ENCODE peak calls at places on chromosomes 7 and 10, in eight cellular contexts. One of them, this sample, is unnamed.

GRCh38 chr10:14477408-14477710 is 146.6 kb upstream of the FRMD4A start:
- DNase-seq in NCI-H510A treated with DMSO at 0.1 percent for 48 hours: no peak
- DNase-seq in endothelial cell: no peak
- DNase-seq in cerebellar cortex: peak; percentile 31
- DNase-seq in fibroblast of mammary gland: peak; percentile 34
- DNase-seq in ELR: peak; percentile 60
- DNase-seq in AG09309: no peak
- DNase-seq in Calu3: no peak
- DNase-seq in this sample: no peak

GRCh38 chr7:17289074-17289665 is 9.3 kb upstream of the AHR start:
- DNase-seq in NCI-H510A treated with DMSO at 0.1 percent for 48 hours: no peak
- DNase-seq in endothelial cell: no peak
- DNase-seq in cerebellar cortex: no peak
- DNase-seq in fibroblast of mammary gland: peak; percentile 27
- DNase-seq in ELR: no peak
- DNase-seq in AG09309: no peak
- DNase-seq in Calu3: no peak
- DNase-seq in this sample: no peak

GRCh38 chr7:114409750-114410149 is 4.9 kb upstream of the FOXP2 start:
- DNase-seq in NCI-H510A treated with DMSO at 0.1 percent for 48 hours: no peak
- DNase-seq in endothelial cell: no peak
- DNase-seq in cerebellar cortex: no peak
- DNase-seq in fibroblast of mammary gland: peak; percentile 71
- DNase-seq in ELR: peak; percentile 78
- DNase-seq in AG09309: peak; percentile 23
- DNase-seq in Calu3: no peak
- DNase-seq in this sample: no peak

GRCh38 chr10:2351566-2351965 is 614.2 kb upstream of the ADARB2 start:
- DNase-seq in NCI-H510A treated with DMSO at 0.1 percent for 48 hours: no peak
- DNase-seq in endothelial cell: no peak
- DNase-seq in cerebellar cortex: no peak
- DNase-seq in fibroblast of mammary gland: no peak
- DNase-seq in ELR: no peak
- DNase-seq in AG09309: no peak
- DNase-seq in Calu3: no peak
- DNase-seq in this sample: no peak

GRCh38 chr10:102322914-102323313 is 72.6 kb upstream of the NFKB2 start:
- DNase-seq in NCI-H510A treated with DMSO at 0.1 percent for 48 hours: no peak
- DNase-seq in endothelial cell: no peak
- DNase-seq in cerebellar cortex: no peak
- DNase-seq in fibroblast of mammary gland: no peak
- DNase-seq in ELR: no peak
- DNase-seq in AG09309: no peak
- DNase-seq in Calu3: no peak
- DNase-seq in this sample: no peak

GRCh38 chr7:145082366-145083240 is 246.8 kb upstream of the TPK1 start:
- DNase-seq in NCI-H510A treated with DMSO at 0.1 percent for 48 hours: peak; percentile 11
- DNase-seq in endothelial cell: no peak
- DNase-seq in cerebellar cortex: no peak
- DNase-seq in fibroblast of mammary gland: no peak
- DNase-seq in ELR: no peak
- DNase-seq in AG09309: no peak
- DNase-seq in Calu3: no peak
- DNase-seq in this sample: no peak

GRCh38 chr10:129365767-129366400 is 101.2 kb upstream of the MGMT start:
- DNase-seq in NCI-H510A treated with DMSO at 0.1 percent for 48 hours: no peak
- DNase-seq in endothelial cell: no peak
- DNase-seq in cerebellar cortex: no peak
- DNase-seq in fibroblast of mammary gland: no peak
- DNase-seq in ELR: peak; percentile 1
- DNase-seq in AG09309: no peak
- DNase-seq in Calu3: no peak
- DNase-seq in this sample: no peak

GRCh38 chr10:80945267-80945880 is 407.7 kb downstream of the SH2D4B start:
- DNase-seq in NCI-H510A treated with DMSO at 0.1 percent for 48 hours: no peak
- DNase-seq in endothelial cell: peak; percentile 27
- DNase-seq in cerebellar cortex: peak; percentile 21
- DNase-seq in fibroblast of mammary gland: no peak
- DNase-seq in ELR: no peak
- DNase-seq in AG09309: no peak
- DNase-seq in Calu3: peak; percentile 6
- DNase-seq in this sample: peak; percentile 45

GRCh38 chr10:78559514-78560392 is 509.0 kb upstream of the ZMIZ1 start:
- DNase-seq in NCI-H510A treated with DMSO at 0.1 percent for 48 hours: peak; percentile 93
- DNase-seq in endothelial cell: no peak
- DNase-seq in cerebellar cortex: no peak
- DNase-seq in fibroblast of mammary gland: no peak
- DNase-seq in ELR: no peak
- DNase-seq in AG09309: no peak
- DNase-seq in Calu3: no peak
- DNase-seq in this sample: no peak

GRCh38 chr10:68601490-68602265 is 41.5 kb downstream of the TET1 start:
- DNase-seq in NCI-H510A treated with DMSO at 0.1 percent for 48 hours: peak; percentile 21
- DNase-seq in endothelial cell: no peak
- DNase-seq in cerebellar cortex: peak; percentile 28
- DNase-seq in fibroblast of mammary gland: no peak
- DNase-seq in ELR: no peak
- DNase-seq in AG09309: no peak
- DNase-seq in Calu3: no peak
- DNase-seq in this sample: no peak

GRCh38 chr10:71191459-71192113 is 20.8 kb upstream of the UNC5B start:
- DNase-seq in NCI-H510A treated with DMSO at 0.1 percent for 48 hours: no peak
- DNase-seq in endothelial cell: no peak
- DNase-seq in cerebellar cortex: no peak
- DNase-seq in fibroblast of mammary gland: no peak
- DNase-seq in ELR: no peak
- DNase-seq in AG09309: no peak
- DNase-seq in Calu3: no peak
- DNase-seq in this sample: no peak

GRCh38 chr7:519429-519973 is at the start of gene PDGFA:
- DNase-seq in NCI-H510A treated with DMSO at 0.1 percent for 48 hours: no peak
- DNase-seq in endothelial cell: no peak
- DNase-seq in cerebellar cortex: peak; percentile 22
- DNase-seq in fibroblast of mammary gland: peak; percentile 36
- DNase-seq in ELR: peak; percentile 67
- DNase-seq in AG09309: no peak
- DNase-seq in Calu3: peak; percentile 66
- DNase-seq in this sample: no peak

GRCh38 chr10:110404374-110404773 is 93.3 kb upstream of the DUSP5 start:
- DNase-seq in NCI-H510A treated with DMSO at 0.1 percent for 48 hours: no peak
- DNase-seq in endothelial cell: no peak
- DNase-seq in cerebellar cortex: peak; percentile 89
- DNase-seq in fibroblast of mammary gland: no peak
- DNase-seq in ELR: no peak
- DNase-seq in AG09309: no peak
- DNase-seq in Calu3: no peak
- DNase-seq in this sample: no peak

GRCh38 chr7:121305109-121305508 is 23.7 kb upstream of the WNT16 start:
- DNase-seq in NCI-H510A treated with DMSO at 0.1 percent for 48 hours: no peak
- DNase-seq in endothelial cell: no peak
- DNase-seq in cerebellar cortex: no peak
- DNase-seq in fibroblast of mammary gland: peak; percentile 33
- DNase-seq in ELR: peak; percentile 56
- DNase-seq in AG09309: no peak
- DNase-seq in Calu3: no peak
- DNase-seq in this sample: no peak

GRCh38 chr10:49163741-49164140 is 24.4 kb downstream of the TMEM273 start:
- DNase-seq in NCI-H510A treated with DMSO at 0.1 percent for 48 hours: no peak
- DNase-seq in endothelial cell: no peak
- DNase-seq in cerebellar cortex: no peak
- DNase-seq in fibroblast of mammary gland: peak; percentile 94
- DNase-seq in ELR: peak; percentile 94
- DNase-seq in AG09309: no peak
- DNase-seq in Calu3: no peak
- DNase-seq in this sample: no peak

GRCh38 chr7:137590686-137591255 is 247.2 kb upstream of the PTN start:
- DNase-seq in NCI-H510A treated with DMSO at 0.1 percent for 48 hours: no peak
- DNase-seq in endothelial cell: no peak
- DNase-seq in cerebellar cortex: no peak
- DNase-seq in fibroblast of mammary gland: no peak
- DNase-seq in ELR: no peak
- DNase-seq in AG09309: no peak
- DNase-seq in Calu3: no peak
- DNase-seq in this sample: no peak

GRCh38 chr7:154777023-154777422 is 225.9 kb downstream of the PAXIP1 start:
- DNase-seq in NCI-H510A treated with DMSO at 0.1 percent for 48 hours: no peak
- DNase-seq in endothelial cell: no peak
- DNase-seq in cerebellar cortex: no peak
- DNase-seq in fibroblast of mammary gland: no peak
- DNase-seq in ELR: no peak
- DNase-seq in AG09309: no peak
- DNase-seq in Calu3: no peak
- DNase-seq in this sample: no peak

GRCh38 chr10:22681783-22682183 is 32.6 kb downstream of the PIP4K2A start:
- DNase-seq in NCI-H510A treated with DMSO at 0.1 percent for 48 hours: no peak
- DNase-seq in endothelial cell: no peak
- DNase-seq in cerebellar cortex: no peak
- DNase-seq in fibroblast of mammary gland: peak; percentile 86
- DNase-seq in ELR: peak; percentile 91
- DNase-seq in AG09309: no peak
- DNase-seq in Calu3: peak; percentile 19
- DNase-seq in this sample: no peak

GRCh38 chr7:33040803-33041516 is 21.6 kb downstream of the NT5C3A start:
- DNase-seq in NCI-H510A treated with DMSO at 0.1 percent for 48 hours: no peak
- DNase-seq in endothelial cell: no peak
- DNase-seq in cerebellar cortex: no peak
- DNase-seq in fibroblast of mammary gland: peak; percentile 50
- DNase-seq in ELR: peak; percentile 45
- DNase-seq in AG09309: no peak
- DNase-seq in Calu3: peak; percentile 77
- DNase-seq in this sample: peak; percentile 61

GRCh38 chr10:79608505-79609375 is 2.0 kb upstream of the SFTPA1 start:
- DNase-seq in NCI-H510A treated with DMSO at 0.1 percent for 48 hours: peak; percentile 4
- DNase-seq in endothelial cell: peak; percentile 70
- DNase-seq in cerebellar cortex: no peak
- DNase-seq in fibroblast of mammary gland: peak; percentile 31
- DNase-seq in ELR: peak; percentile 44
- DNase-seq in AG09309: no peak
- DNase-seq in Calu3: peak; percentile 77
- DNase-seq in this sample: peak; percentile 19

GRCh38 chr10:5449823-5450222 is 37.5 kb downstream of the NET1 start:
- DNase-seq in NCI-H510A treated with DMSO at 0.1 percent for 48 hours: no peak
- DNase-seq in endothelial cell: no peak
- DNase-seq in cerebellar cortex: no peak
- DNase-seq in fibroblast of mammary gland: peak; percentile 84
- DNase-seq in ELR: peak; percentile 92
- DNase-seq in AG09309: no peak
- DNase-seq in Calu3: peak; percentile 29
- DNase-seq in this sample: no peak

GRCh38 chr7:139768249-139768824 is 9.5 kb downstream of the HIPK2 start:
- DNase-seq in NCI-H510A treated with DMSO at 0.1 percent for 48 hours: no peak
- DNase-seq in endothelial cell: no peak
- DNase-seq in cerebellar cortex: no peak
- DNase-seq in fibroblast of mammary gland: no peak
- DNase-seq in ELR: no peak
- DNase-seq in AG09309: no peak
- DNase-seq in Calu3: no peak
- DNase-seq in this sample: no peak

GRCh38 chr7:158019726-158020705 is 567.6 kb downstream of the PTPRN2 start:
- DNase-seq in NCI-H510A treated with DMSO at 0.1 percent for 48 hours: no peak
- DNase-seq in endothelial cell: no peak
- DNase-seq in cerebellar cortex: no peak
- DNase-seq in fibroblast of mammary gland: no peak
- DNase-seq in ELR: no peak
- DNase-seq in AG09309: no peak
- DNase-seq in Calu3: no peak
- DNase-seq in this sample: no peak

GRCh38 chr7:157438121-157439025 is 101.6 kb downstream of the DNAJB6 start:
- DNase-seq in NCI-H510A treated with DMSO at 0.1 percent for 48 hours: no peak
- DNase-seq in endothelial cell: peak; percentile 2
- DNase-seq in cerebellar cortex: no peak
- DNase-seq in fibroblast of mammary gland: no peak
- DNase-seq in ELR: no peak
- DNase-seq in AG09309: no peak
- DNase-seq in Calu3: no peak
- DNase-seq in this sample: no peak

GRCh38 chr10:4615042-4615441 is 211.0 kb upstream of the AKR1E2 start:
- DNase-seq in NCI-H510A treated with DMSO at 0.1 percent for 48 hours: no peak
- DNase-seq in endothelial cell: no peak
- DNase-seq in cerebellar cortex: no peak
- DNase-seq in fibroblast of mammary gland: no peak
- DNase-seq in ELR: no peak
- DNase-seq in AG09309: no peak
- DNase-seq in Calu3: no peak
- DNase-seq in this sample: no peak

GRCh38 chr7:92404170-92404614 is 43.1 kb upstream of the GATAD1 start:
- DNase-seq in NCI-H510A treated with DMSO at 0.1 percent for 48 hours: no peak
- DNase-seq in endothelial cell: no peak
- DNase-seq in cerebellar cortex: peak; percentile 14
- DNase-seq in fibroblast of mammary gland: no peak
- DNase-seq in ELR: peak; percentile 18
- DNase-seq in AG09309: no peak
- DNase-seq in Calu3: no peak
- DNase-seq in this sample: no peak